ENCODE peak calls at places on chromosomes 13 and 19, in five cellular contexts. Z, J, Q, Y and R are unnamed samples.

GRCh38 chr13:44421853-44422525 is 48.4 kb downstream of the SERP2 start:
- DNase-seq in J (no peak), Y (no peak), Q (no peak), Z (no peak), R (no peak)

GRCh38 chr13:26679411-26679810 is 81.2 kb downstream of the GPR12 start:
- DNase-seq in Q (no peak), Y (no peak), Z (no peak), J (no peak), R (no peak)

GRCh38 chr13:93794197-93794885 is 567.7 kb downstream of the GPC6 start:
- DNase-seq in Z (no peak), J (no peak), Q (no peak), Y (no peak), R (no peak)

GRCh38 chr13:26488236-26489028 is 69.1 kb upstream of the WASF3 start:
- DNase-seq in J (peak), Y (no peak), Q (no peak), Z (no peak), R (no peak)

GRCh38 chr19:54179262-54179587 is 6.3 kb upstream of the TMC4 start:
- DNase-seq in Q (no peak), J (no peak), Y (no peak), Z (no peak), R (no peak)

GRCh38 chr19:12665281-12665573 is 1.3 kb downstream of the MAN2B1 start:
- DNase-seq in Y (no peak), J (no peak), Z (peak), Q (peak), R (peak)

GRCh38 chr19:10876459-10877240 is 5.3 kb downstream of the CARM1 start:
- DNase-seq in Q (peak), J (no peak), Z (no peak), Y (no peak), R (peak)

GRCh38 chr19:39193785-39194184 is 3.0 kb upstream of the NCCRP1 start:
- DNase-seq in J (no peak), Z (no peak), Y (no peak), Q (no peak), R (no peak)

GRCh38 chr13:110092869-110093268 is 214.1 kb downstream of the COL4A1 start:
- DNase-seq in Y (no peak), Z (no peak), Q (no peak), J (no peak), R (no peak)

GRCh38 chr13:96862093-96862492 is 132.2 kb downstream of the OXGR1 start:
- DNase-seq in Z (no peak), J (no peak), Y (no peak), Q (no peak), R (no peak)

GRCh38 chr19:41218615-41219507 is at the start of gene AXL:
- DNase-seq in J (no peak), Q (peak), Z (no peak), Y (peak), R (no peak)

GRCh38 chr13:87925006-87925405 is 253.8 kb downstream of the SLITRK5 start:
- DNase-seq in Z (no peak), Y (no peak), Q (no peak), J (no peak), R (no peak)

GRCh38 chr13:42602910-42603309 is 29.0 kb downstream of the TNFSF11 start:
- DNase-seq in Y (no peak), J (no peak), Q (no peak), Z (no peak), R (no peak)

GRCh38 chr19:4369888-4370260 is 26.5 kb downstream of the MPND start:
- DNase-seq in Y (no peak), Q (no peak), Z (peak), J (peak), R (peak)

GRCh38 chr13:46908511-46908910 is 11.7 kb upstream of the HTR2A start:
- DNase-seq in J (no peak), Z (no peak), Y (no peak), Q (no peak), R (no peak)

GRCh38 chr13:38072696-38073095 is 203.1 kb upstream of the TRPC4 start:
- DNase-seq in J (no peak), Z (no peak), Q (no peak), Y (no peak), R (no peak)

DNA sequence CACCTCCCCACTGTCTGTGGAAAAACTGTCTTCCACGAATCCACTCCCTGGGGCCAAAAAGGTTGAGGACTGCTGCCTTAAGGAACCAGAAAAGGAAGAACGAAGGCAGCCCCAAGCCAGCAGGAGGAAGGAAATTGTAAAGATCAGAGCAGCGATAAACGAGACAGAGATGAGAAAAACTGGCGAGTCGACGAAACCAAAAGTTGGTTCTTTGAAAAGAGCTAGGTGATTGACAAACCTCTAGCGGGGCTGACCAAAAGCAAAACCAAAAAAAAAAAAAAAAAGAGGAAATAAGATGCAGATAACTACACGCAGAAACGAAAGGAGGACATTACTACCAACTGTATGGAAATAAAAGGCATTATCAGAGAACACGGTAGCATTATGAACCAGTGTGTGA is 76.9 kb downstream of the GADD45B start:
- DNase-seq in Q (no peak), Z (peak), Y (no peak), J (no peak), R (no peak)
- H3K27ac ChIP-seq in Q (peak), Z (peak), Y (no peak), J (no peak), R (peak)

DNA sequence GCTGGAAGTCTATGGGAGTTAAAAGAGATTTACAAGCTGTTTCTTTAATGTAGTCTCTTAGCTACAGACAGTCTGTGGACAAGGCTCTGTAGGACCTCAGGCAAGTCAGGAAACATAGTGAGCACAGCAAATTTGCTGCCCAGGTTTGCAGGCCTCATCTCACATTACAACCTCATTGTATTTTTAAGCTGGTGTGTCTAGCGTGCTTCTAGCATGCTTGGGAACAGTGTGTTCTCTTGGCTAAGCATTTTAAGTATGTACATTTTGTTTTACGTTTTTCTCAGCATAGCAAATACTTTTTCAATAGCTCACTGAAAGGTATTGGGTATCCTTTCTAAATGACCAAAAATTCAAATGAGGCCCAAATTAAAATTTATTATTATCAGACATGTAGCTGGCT is 113.2 kb downstream of the STARD13 start:
- DNase-seq in J (no peak), Y (no peak), Q (no peak), Z (no peak), R (no peak)
- H3K27ac ChIP-seq in J (no peak), Y (no peak), Q (no peak), Z (no peak), R (no peak)

DNA sequence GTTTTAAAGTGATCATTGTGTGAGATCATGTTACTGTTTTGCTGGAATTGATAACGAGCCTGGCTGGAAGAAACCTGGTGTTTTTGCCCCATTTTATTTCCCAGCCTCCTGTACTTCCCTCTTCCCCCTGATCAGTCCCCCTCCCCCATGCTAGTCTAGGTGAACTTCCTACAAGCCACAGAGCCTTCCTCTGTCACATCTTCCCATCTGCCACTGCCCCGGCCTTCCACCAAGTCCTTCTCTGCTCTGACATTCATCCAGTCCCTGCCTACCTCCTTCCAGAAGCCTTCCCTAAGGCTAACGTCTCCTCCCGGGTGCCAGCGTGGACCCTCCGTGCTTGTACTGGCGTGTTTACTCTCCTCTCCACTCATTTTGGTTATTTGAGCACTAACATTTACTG is 14.3 kb downstream of the FARP1 start:
- DNase-seq in Q (no peak), Y (no peak), Z (no peak), J (no peak), R (no peak)
- H3K27ac ChIP-seq in Q (no peak), Y (no peak), Z (no peak), J (no peak), R (no peak)

GRCh38 chr19:6023936-6024335 is 46.0 kb upstream of the RANBP3 start:
- DNase-seq in Z (no peak), Y (no peak), J (no peak), Q (no peak), R (no peak)

GRCh38 chr19:6023085-6023682 is 45.2 kb upstream of the RANBP3 start:
- DNase-seq in Y (no peak), Z (no peak), Q (no peak), J (no peak), R (no peak)

GRCh38 chr19:6020972-6021805 is 43.2 kb upstream of the RANBP3 start:
- DNase-seq in Y (no peak), Q (no peak), J (no peak), Z (no peak), R (no peak)

GRCh38 chr19:6021878-6022569 is 44.1 kb upstream of the RANBP3 start:
- DNase-seq in Q (peak), Z (peak), J (peak), Y (peak), R (peak)

GRCh38 chr19:6022570-6023049 is 44.7 kb upstream of the RANBP3 start:
- DNase-seq in Z (no peak), J (no peak), Y (no peak), Q (no peak), R (no peak)
- H3K27ac ChIP-seq in Z (no peak), J (no peak), Y (no peak), Q (peak), R (no peak)

DNA sequence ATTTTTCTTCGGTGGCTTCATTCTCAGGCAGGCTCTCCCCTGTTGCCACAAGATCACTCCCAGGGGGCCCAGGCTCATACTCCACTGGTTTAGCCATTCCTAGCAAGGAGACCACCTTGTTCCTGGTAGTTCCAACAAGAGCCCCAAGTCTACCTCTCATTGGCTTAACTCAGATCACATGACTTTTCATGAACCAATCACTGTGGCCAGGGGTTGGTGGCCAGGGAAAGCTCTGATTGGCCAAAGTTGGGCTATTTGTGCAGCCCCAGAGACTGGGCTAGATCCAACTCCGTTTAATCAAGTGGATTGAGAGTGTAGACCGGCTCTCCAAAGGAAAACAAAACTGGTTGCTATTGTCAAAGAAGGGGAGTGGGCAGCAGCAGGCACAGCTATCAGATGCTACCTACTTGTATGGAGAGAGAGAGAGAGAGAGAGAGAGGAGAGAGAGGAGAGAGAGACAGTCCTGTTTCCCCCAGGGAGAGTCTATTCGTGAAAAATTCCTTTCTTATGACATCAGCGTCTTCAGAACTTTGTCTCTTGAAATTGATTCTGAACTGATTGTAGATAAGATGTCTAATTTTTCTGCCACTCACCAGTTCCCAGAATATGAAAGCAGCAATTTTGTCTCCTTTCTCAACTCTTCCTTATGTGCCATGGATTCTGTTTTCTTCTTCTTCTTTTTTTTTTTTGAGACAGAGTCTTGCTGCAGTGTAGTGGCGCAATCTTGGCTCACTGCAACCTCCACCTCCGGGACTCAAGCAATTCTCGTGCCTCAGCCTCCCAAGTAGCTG is 5.9 kb downstream of the CEACAM19 start:
- DNase-seq in Q (no peak), Y (no peak), Z (no peak), J (no peak), R (no peak)
- H3K27ac ChIP-seq in Q (no peak), Y (no peak), Z (no peak), J (no peak), R (no peak)

DNA sequence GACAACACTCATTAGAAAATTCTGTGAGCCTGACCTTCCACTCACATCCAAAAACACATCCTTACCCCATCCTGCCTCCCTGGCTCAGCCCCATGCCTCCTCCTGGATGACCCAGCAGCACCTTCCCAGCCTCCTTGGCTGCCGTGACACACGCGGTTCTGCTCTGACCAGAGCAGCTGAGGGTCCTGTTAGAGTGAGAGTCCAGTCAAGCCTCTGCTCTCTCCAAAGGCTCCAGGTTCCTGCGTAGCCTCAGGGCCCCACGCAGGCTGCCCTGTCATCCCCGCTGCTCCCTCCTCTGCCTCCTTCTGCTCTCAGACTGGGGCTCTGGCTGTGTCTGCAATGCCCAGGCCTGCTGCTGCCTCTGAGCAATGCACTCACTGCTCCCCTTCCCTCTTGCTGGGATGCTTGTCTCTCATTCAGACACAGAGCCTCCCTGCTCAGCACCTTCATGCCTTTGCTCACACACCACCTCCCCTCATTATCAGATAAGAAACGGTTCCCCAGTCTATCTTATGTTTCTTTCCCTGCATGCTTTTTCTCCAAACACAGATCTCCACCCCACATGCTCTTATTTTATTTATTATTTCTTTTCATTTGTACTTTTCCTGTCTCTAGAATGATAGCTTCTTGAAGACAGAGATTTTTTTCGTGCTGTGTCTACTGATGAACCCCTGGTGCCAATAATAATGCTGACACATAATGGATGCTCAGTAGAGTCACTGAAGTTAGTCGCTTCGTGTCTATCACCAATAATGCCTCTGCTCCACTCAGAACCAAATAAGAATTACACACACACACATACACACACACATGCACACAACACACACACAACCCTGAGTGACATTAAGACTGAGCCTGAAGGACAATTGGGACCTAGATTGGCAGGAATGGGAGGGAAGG is 10.2 kb upstream of the SIGLEC6 start:
- DNase-seq in Y (no peak), J (no peak), Z (no peak), Q (no peak), R (no peak)
- H3K27ac ChIP-seq in Y (no peak), J (no peak), Z (no peak), Q (no peak), R (no peak)

GRCh38 chr19:58563034-58563573 is 4.7 kb upstream of the UBE2M start:
- DNase-seq in Y (no peak), Z (peak), J (peak), Q (no peak), R (no peak)
- H3K27ac ChIP-seq in Y (no peak), Z (peak), J (peak), Q (peak), R (no peak)

GRCh38 chr19:29563688-29564087 is 37.9 kb downstream of the VSTM2B start:
- DNase-seq in Z (no peak), Y (no peak), J (no peak), Q (no peak), R (no peak)

GRCh38 chr19:29564574-29565005 is 38.8 kb downstream of the VSTM2B start:
- DNase-seq in Y (no peak), Q (no peak), J (peak), Z (no peak), R (no peak)

GRCh38 chr19:29566496-29567054 is 39.5 kb upstream of the POP4 start:
- DNase-seq in Y (no peak), J (no peak), Q (no peak), Z (no peak), R (no peak)

GRCh38 chr19:29567366-29567915 is 38.6 kb upstream of the POP4 start:
- DNase-seq in J (no peak), Q (no peak), Y (no peak), Z (no peak), R (no peak)

DNA sequence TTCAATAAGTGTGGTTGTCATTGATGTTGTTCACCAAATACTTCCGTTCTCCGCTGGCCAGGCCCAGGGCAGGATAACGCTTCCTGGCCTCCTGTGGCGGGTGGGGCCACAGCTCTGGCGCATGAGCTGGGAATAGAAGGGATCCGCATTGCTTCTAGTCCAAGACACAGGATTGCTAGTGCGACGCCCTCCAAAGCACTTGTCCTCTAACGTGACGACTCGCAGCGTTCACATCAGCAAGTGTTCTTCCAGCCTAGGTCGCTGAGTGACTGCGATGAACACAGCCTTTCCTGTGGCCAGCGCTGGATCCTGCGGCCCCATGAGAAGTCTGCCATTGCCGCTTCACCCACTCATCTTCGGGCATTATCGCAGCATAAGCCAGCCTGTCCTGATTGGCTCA is 39.4 kb downstream of the VSTM2B start:
- DNase-seq in Y (no peak), Q (no peak), Z (no peak), J (no peak), R (no peak)
- H3K27ac ChIP-seq in Y (no peak), Q (no peak), Z (no peak), J (no peak), R (no peak)

GRCh38 chr13:48567521-48568331 is 34.8 kb upstream of the RCBTB2 start:
- DNase-seq in Q (no peak), J (no peak), Y (no peak), Z (no peak), R (peak)
- H3K27ac ChIP-seq in Q (peak), J (peak), Y (no peak), Z (no peak), R (no peak)